ENCODE peak calls at places on chromosomes 2 and 18, in six cellular contexts. One of them, this sample, is unnamed.

GRCh38 chr2:129092871-129093385 is 774.3 kb upstream of the HS6ST1 start:
- DNase-seq in IMR-90: no peak
- DNase-seq in Peyer's patch: no peak
- DNase-seq in MM.1S: no peak
- DNase-seq in aorta: no peak
- DNase-seq in breast epithelium: no peak
- DNase-seq in this sample: no peak

GRCh38 chr2:22880161-22880560 is 504.8 kb upstream of the KLHL29 start:
- DNase-seq in MM.1S: no peak
- DNase-seq in breast epithelium: no peak
- DNase-seq in IMR-90: no peak
- DNase-seq in Peyer's patch: no peak
- DNase-seq in aorta: no peak
- DNase-seq in this sample: no peak

GRCh38 chr2:7060156-7060555 is 142.9 kb downstream of the RNF144A start:
- DNase-seq in MM.1S: no peak
- DNase-seq in aorta: no peak
- DNase-seq in Peyer's patch: no peak
- DNase-seq in IMR-90: no peak
- DNase-seq in breast epithelium: no peak
- DNase-seq in this sample: no peak

GRCh38 chr2:179435021-179435420 is 170.4 kb upstream of the SESTD1 start:
- DNase-seq in MM.1S: no peak
- DNase-seq in IMR-90: no peak
- DNase-seq in aorta: no peak
- DNase-seq in breast epithelium: no peak
- DNase-seq in Peyer's patch: no peak
- DNase-seq in this sample: no peak

GRCh38 chr2:176129013-176129796 is at the start of gene HOXD8:
- DNase-seq in aorta: peak
- DNase-seq in breast epithelium: no peak
- DNase-seq in IMR-90: peak
- DNase-seq in Peyer's patch: peak
- DNase-seq in MM.1S: no peak
- DNase-seq in this sample: no peak

GRCh38 chr2:191228861-191229260 is 16.3 kb upstream of the MYO1B start:
- DNase-seq in breast epithelium: peak
- DNase-seq in IMR-90: no peak
- DNase-seq in aorta: no peak
- DNase-seq in MM.1S: no peak
- DNase-seq in Peyer's patch: no peak
- DNase-seq in this sample: no peak

GRCh38 chr2:223995569-223995968 is 38.3 kb downstream of the MRPL44 start:
- DNase-seq in IMR-90: peak
- DNase-seq in breast epithelium: no peak
- DNase-seq in aorta: no peak
- DNase-seq in Peyer's patch: no peak
- DNase-seq in MM.1S: no peak
- DNase-seq in this sample: peak

GRCh38 chr2:113050921-113051895 is 1.5 kb downstream of the IL36B start:
- DNase-seq in aorta: no peak
- DNase-seq in MM.1S: no peak
- DNase-seq in Peyer's patch: no peak
- DNase-seq in breast epithelium: no peak
- DNase-seq in IMR-90: no peak
- DNase-seq in this sample: no peak

GRCh38 chr18:79789901-79790885 is 7.5 kb upstream of the KCNG2 start:
- DNase-seq in aorta: peak
- DNase-seq in IMR-90: no peak
- DNase-seq in Peyer's patch: peak
- DNase-seq in breast epithelium: peak
- DNase-seq in MM.1S: no peak
- DNase-seq in this sample: no peak

GRCh38 chr2:207254526-207255464 is 89.0 kb upstream of the KLF7 start:
- DNase-seq in IMR-90: peak
- DNase-seq in Peyer's patch: no peak
- DNase-seq in aorta: no peak
- DNase-seq in breast epithelium: no peak
- DNase-seq in MM.1S: no peak
- DNase-seq in this sample: no peak

GRCh38 chr2:207255565-207255964 is 89.8 kb upstream of the KLF7 start:
- DNase-seq in MM.1S: no peak
- DNase-seq in Peyer's patch: no peak
- DNase-seq in aorta: no peak
- DNase-seq in breast epithelium: no peak
- DNase-seq in IMR-90: no peak
- DNase-seq in this sample: no peak

GRCh38 chr2:207252979-207253640 is 87.4 kb upstream of the KLF7 start:
- DNase-seq in MM.1S: no peak
- DNase-seq in Peyer's patch: no peak
- DNase-seq in aorta: no peak
- DNase-seq in breast epithelium: no peak
- DNase-seq in IMR-90: peak
- DNase-seq in this sample: no peak

GRCh38 chr2:207252416-207252815 is 86.7 kb upstream of the KLF7 start:
- DNase-seq in aorta: no peak
- DNase-seq in breast epithelium: no peak
- DNase-seq in Peyer's patch: no peak
- DNase-seq in MM.1S: no peak
- DNase-seq in IMR-90: no peak
- DNase-seq in this sample: no peak

DNA sequence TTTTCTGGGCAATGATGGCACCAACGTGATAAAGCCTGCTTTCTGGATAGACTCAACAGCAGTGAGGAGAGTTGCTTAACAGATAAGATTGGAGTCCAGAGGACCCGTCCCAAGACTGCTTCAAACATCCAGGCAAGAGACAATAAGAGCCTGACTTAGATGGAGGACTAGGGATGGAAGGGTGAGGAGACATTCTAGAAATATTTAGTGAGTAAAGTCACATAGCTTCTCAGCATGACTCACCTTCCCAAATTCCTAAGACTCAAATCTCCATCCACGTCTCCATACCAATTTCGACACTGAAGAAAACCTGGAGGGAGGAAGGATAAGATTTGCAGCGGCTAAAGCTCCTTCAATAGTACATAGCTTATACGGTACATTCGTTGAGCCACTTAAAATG is 88.2 kb upstream of the KLF7 start:
- DNase-seq in MM.1S: no peak
- DNase-seq in IMR-90: peak
- DNase-seq in breast epithelium: no peak
- DNase-seq in Peyer's patch: no peak
- DNase-seq in aorta: no peak
- DNase-seq in this sample: no peak
- H3K27ac ChIP-seq in MM.1S: no peak
- H3K27ac ChIP-seq in IMR-90: peak
- H3K27ac ChIP-seq in breast epithelium: no peak
- H3K27ac ChIP-seq in Peyer's patch: no peak
- H3K27ac ChIP-seq in aorta: no peak
- H3K27ac ChIP-seq in this sample: peak

GRCh38 chr2:19722486-19723420 is 179.0 kb downstream of the TTC32 start:
- DNase-seq in Peyer's patch: no peak
- DNase-seq in IMR-90: no peak
- DNase-seq in MM.1S: no peak
- DNase-seq in aorta: no peak
- DNase-seq in breast epithelium: no peak
- DNase-seq in this sample: no peak

GRCh38 chr2:19720306-19720705 is 181.5 kb downstream of the TTC32 start:
- DNase-seq in Peyer's patch: no peak
- DNase-seq in MM.1S: no peak
- DNase-seq in breast epithelium: no peak
- DNase-seq in IMR-90: no peak
- DNase-seq in aorta: no peak
- DNase-seq in this sample: no peak

GRCh38 chr2:19731040-19731439 is 170.7 kb downstream of the TTC32 start:
- DNase-seq in MM.1S: no peak
- DNase-seq in Peyer's patch: no peak
- DNase-seq in breast epithelium: no peak
- DNase-seq in aorta: no peak
- DNase-seq in IMR-90: peak
- DNase-seq in this sample: no peak

GRCh38 chr2:19728120-19728519 is 173.7 kb downstream of the TTC32 start:
- DNase-seq in aorta: no peak
- DNase-seq in breast epithelium: no peak
- DNase-seq in MM.1S: no peak
- DNase-seq in IMR-90: no peak
- DNase-seq in Peyer's patch: no peak
- DNase-seq in this sample: no peak

GRCh38 chr2:19725392-19725791 is 176.4 kb downstream of the TTC32 start:
- DNase-seq in MM.1S: no peak
- DNase-seq in breast epithelium: no peak
- DNase-seq in Peyer's patch: no peak
- DNase-seq in aorta: no peak
- DNase-seq in IMR-90: no peak
- DNase-seq in this sample: no peak
- H3K27ac ChIP-seq in MM.1S: no peak
- H3K27ac ChIP-seq in breast epithelium: no peak
- H3K27ac ChIP-seq in Peyer's patch: no peak
- H3K27ac ChIP-seq in aorta: no peak
- H3K27ac ChIP-seq in IMR-90: no peak
- H3K27ac ChIP-seq in this sample: no peak

GRCh38 chr2:136024616-136025015 is 39.2 kb upstream of the DARS1 start:
- DNase-seq in Peyer's patch: no peak
- DNase-seq in aorta: no peak
- DNase-seq in IMR-90: peak
- DNase-seq in MM.1S: no peak
- DNase-seq in breast epithelium: no peak
- DNase-seq in this sample: no peak

GRCh38 chr2:136024185-136024584 is 38.8 kb upstream of the DARS1 start:
- DNase-seq in MM.1S: no peak
- DNase-seq in breast epithelium: no peak
- DNase-seq in Peyer's patch: no peak
- DNase-seq in IMR-90: no peak
- DNase-seq in aorta: no peak
- DNase-seq in this sample: no peak

GRCh38 chr2:136022747-136023146 is 37.3 kb upstream of the DARS1 start:
- DNase-seq in aorta: no peak
- DNase-seq in Peyer's patch: no peak
- DNase-seq in breast epithelium: no peak
- DNase-seq in MM.1S: no peak
- DNase-seq in IMR-90: no peak
- DNase-seq in this sample: no peak

GRCh38 chr2:136021976-136022375 is 36.5 kb upstream of the DARS1 start:
- DNase-seq in breast epithelium: no peak
- DNase-seq in Peyer's patch: no peak
- DNase-seq in MM.1S: no peak
- DNase-seq in aorta: no peak
- DNase-seq in IMR-90: no peak
- DNase-seq in this sample: no peak

DNA sequence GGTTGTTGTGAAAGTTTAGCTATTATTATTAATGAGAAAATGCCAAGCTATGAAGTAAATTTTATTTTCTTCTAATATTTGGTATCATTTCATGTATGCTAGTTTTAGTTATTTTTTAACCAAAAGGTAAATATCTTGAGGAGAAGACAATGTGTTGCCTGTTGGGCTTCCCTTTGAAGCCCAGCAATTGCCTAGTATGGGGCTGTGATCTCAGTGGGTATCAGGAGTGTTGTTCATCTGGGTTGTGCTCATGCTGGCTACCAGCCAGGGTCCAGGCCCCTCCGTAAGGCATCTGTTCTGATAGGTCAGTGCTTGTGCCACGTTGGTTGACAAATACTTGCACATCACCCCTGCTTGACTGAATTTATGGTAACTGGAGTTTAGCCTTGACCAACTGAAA is 38.0 kb upstream of the DARS1 start:
- DNase-seq in Peyer's patch: no peak
- DNase-seq in IMR-90: no peak
- DNase-seq in aorta: no peak
- DNase-seq in breast epithelium: no peak
- DNase-seq in MM.1S: no peak
- DNase-seq in this sample: no peak
- H3K27ac ChIP-seq in Peyer's patch: no peak
- H3K27ac ChIP-seq in IMR-90: no peak
- H3K27ac ChIP-seq in aorta: no peak
- H3K27ac ChIP-seq in breast epithelium: no peak
- H3K27ac ChIP-seq in MM.1S: no peak
- H3K27ac ChIP-seq in this sample: no peak

GRCh38 chr18:13565228-13565627 is 161.1 kb downstream of the FAM210A start:
- DNase-seq in aorta: no peak
- DNase-seq in MM.1S: no peak
- DNase-seq in breast epithelium: no peak
- DNase-seq in IMR-90: no peak
- DNase-seq in Peyer's patch: no peak
- DNase-seq in this sample: no peak

GRCh38 chr18:13570216-13570615 is 156.1 kb downstream of the FAM210A start:
- DNase-seq in MM.1S: no peak
- DNase-seq in Peyer's patch: no peak
- DNase-seq in breast epithelium: no peak
- DNase-seq in aorta: no peak
- DNase-seq in IMR-90: no peak
- DNase-seq in this sample: no peak

GRCh38 chr18:13564579-13564978 is 161.8 kb downstream of the FAM210A start:
- DNase-seq in Peyer's patch: no peak
- DNase-seq in IMR-90: no peak
- DNase-seq in aorta: no peak
- DNase-seq in MM.1S: no peak
- DNase-seq in breast epithelium: no peak
- DNase-seq in this sample: no peak

GRCh38 chr18:13568443-13569392 is 157.6 kb downstream of the FAM210A start:
- DNase-seq in IMR-90: no peak
- DNase-seq in MM.1S: no peak
- DNase-seq in aorta: no peak
- DNase-seq in breast epithelium: no peak
- DNase-seq in Peyer's patch: no peak
- DNase-seq in this sample: no peak

GRCh38 chr18:13566941-13567762 is 159.2 kb downstream of the FAM210A start:
- DNase-seq in breast epithelium: no peak
- DNase-seq in aorta: peak
- DNase-seq in IMR-90: no peak
- DNase-seq in MM.1S: peak
- DNase-seq in Peyer's patch: no peak
- DNase-seq in this sample: no peak
- H3K27ac ChIP-seq in breast epithelium: peak
- H3K27ac ChIP-seq in aorta: no peak
- H3K27ac ChIP-seq in IMR-90: no peak
- H3K27ac ChIP-seq in MM.1S: peak
- H3K27ac ChIP-seq in Peyer's patch: peak
- H3K27ac ChIP-seq in this sample: peak

GRCh38 chr18:49562481-49563129 is 748 bp downstream of the LIPG start:
- DNase-seq in IMR-90: no peak
- DNase-seq in breast epithelium: no peak
- DNase-seq in aorta: no peak
- DNase-seq in Peyer's patch: peak
- DNase-seq in MM.1S: no peak
- DNase-seq in this sample: no peak
- H3K27ac ChIP-seq in IMR-90: no peak
- H3K27ac ChIP-seq in breast epithelium: no peak
- H3K27ac ChIP-seq in aorta: no peak
- H3K27ac ChIP-seq in Peyer's patch: peak
- H3K27ac ChIP-seq in MM.1S: no peak
- H3K27ac ChIP-seq in this sample: peak

DNA sequence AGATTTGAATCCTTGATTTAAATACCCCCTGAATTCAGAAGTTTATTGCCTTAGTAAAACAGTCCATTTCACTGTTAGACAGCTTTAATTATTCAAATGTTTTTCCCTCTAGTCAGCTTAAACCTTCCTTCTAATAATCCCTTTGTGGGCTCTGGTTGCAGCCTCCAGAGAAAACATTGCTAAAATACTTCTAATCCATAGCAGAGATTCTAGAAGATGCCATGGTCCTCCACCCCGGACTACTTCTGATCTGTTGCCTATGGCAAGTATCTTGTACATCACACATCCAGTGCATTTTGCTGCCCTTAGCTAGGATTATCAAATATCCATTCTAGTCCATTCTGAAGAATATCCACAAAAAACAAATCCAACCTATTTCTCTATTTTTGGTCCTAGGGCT is 350.0 kb downstream of the TNS1 start:
- DNase-seq in IMR-90: peak
- DNase-seq in aorta: no peak
- DNase-seq in Peyer's patch: no peak
- DNase-seq in breast epithelium: no peak
- DNase-seq in MM.1S: no peak
- DNase-seq in this sample: no peak
- H3K27ac ChIP-seq in IMR-90: peak
- H3K27ac ChIP-seq in aorta: peak
- H3K27ac ChIP-seq in Peyer's patch: peak
- H3K27ac ChIP-seq in breast epithelium: peak
- H3K27ac ChIP-seq in MM.1S: no peak
- H3K27ac ChIP-seq in this sample: peak

This sample was measured in epithelial cell of prostate.